ENCODE peak calls at places on chromosomes 7 and 10, in seven cellular contexts. N is WTC11, F is cerebellar cortex, Z is iPS DF 6.9, M is head of caudate nucleus, G is endothelial cell, Y is GM03348. O is an unnamed sample.

GRCh38 chr10:33252794-33253203 is 81.7 kb downstream of the NRP1 start:
- DNase-seq in N (no peak), F (no peak), Z (no peak), M (no peak), G (no peak), Y (peak; percentile 80), O (no peak)

GRCh38 chr7:85602196-85602595 is 415.3 kb upstream of the SEMA3D start:
- DNase-seq in N (no peak), F (no peak), Z (no peak), M (no peak), G (no peak), Y (no peak), O (no peak)

GRCh38 chr10:70745555-70745954 is 39.6 kb downstream of the TBATA start:
- DNase-seq in N (no peak), F (no peak), Z (no peak), M (no peak), G (no peak), Y (no peak), O (no peak)

GRCh38 chr10:99329891-99330674 is 927 bp downstream of the CNNM1 start:
- DNase-seq in N (peak; percentile 42), F (peak; percentile 34), Z (no peak), M (peak; percentile 28), G (peak; percentile 43), Y (peak; percentile 47), O (peak; percentile 52)

GRCh38 chr7:80848841-80849240 is 70.0 kb downstream of the SEMA3C start:
- DNase-seq in N (no peak), F (no peak), Z (no peak), M (no peak), G (no peak), Y (no peak), O (no peak)

GRCh38 chr7:51315393-51316261 is 982 bp downstream of the COBL start:
- DNase-seq in N (peak; percentile 67), F (peak; percentile 43), Z (no peak), M (peak; percentile 59), G (peak; percentile 26), Y (peak; percentile 26), O (no peak)

GRCh38 chr7:64625114-64626082 is 40.5 kb upstream of the ZNF107 start:
- DNase-seq in N (no peak), F (no peak), Z (no peak), M (no peak), G (no peak), Y (peak; percentile 16), O (no peak)

GRCh38 chr7:69893915-69894314 is 295.6 kb downstream of the AUTS2 start:
- DNase-seq in N (no peak), F (no peak), Z (no peak), M (no peak), G (peak; percentile 10), Y (peak; percentile 13), O (no peak)

GRCh38 chr7:46811529-46811928 is 770.4 kb downstream of the TNS3 start:
- DNase-seq in N (no peak), F (no peak), Z (no peak), M (no peak), G (no peak), Y (peak; percentile 91), O (peak; percentile 1)

GRCh38 chr7:2876031-2876862 is 32.1 kb upstream of the GNA12 start:
- DNase-seq in N (no peak), F (no peak), Z (no peak), M (no peak), G (no peak), Y (peak; percentile 67), O (no peak)

GRCh38 chr10:128280271-128280670 is 154.0 kb upstream of the MKI67 start:
- DNase-seq in N (no peak), F (no peak), Z (no peak), M (no peak), G (no peak), Y (no peak), O (no peak)

GRCh38 chr7:12949060-12950045 is 261.9 kb downstream of the ARL4A start:
- DNase-seq in N (no peak), F (no peak), Z (no peak), M (no peak), G (no peak), Y (no peak), O (no peak)

GRCh38 chr7:106614751-106615150 is 46.2 kb downstream of the CCDC71L start:
- DNase-seq in N (no peak), F (no peak), Z (no peak), M (no peak), G (no peak), Y (no peak), O (no peak)

GRCh38 chr10:61750943-61751471 is 88.3 kb downstream of the CABCOCO1 start:
- DNase-seq in N (peak; percentile 79), F (peak; percentile 68), Z (peak; percentile 71), M (peak; percentile 30), G (peak; percentile 73), Y (peak; percentile 74), O (no peak)

GRCh38 chr7:81190997-81191747 is 272.3 kb upstream of the SEMA3C start:
- DNase-seq in N (no peak), F (no peak), Z (no peak), M (no peak), G (no peak), Y (peak; percentile 32), O (no peak)

GRCh38 chr7:108167460-108167859 is 37.3 kb upstream of the LAMB4 start:
- DNase-seq in N (no peak), F (no peak), Z (no peak), M (no peak), G (no peak), Y (peak; percentile 29), O (no peak)

GRCh38 chr10:26689394-26689793 is 8.1 kb upstream of the PDSS1 start:
- DNase-seq in N (no peak), F (no peak), Z (no peak), M (no peak), G (no peak), Y (no peak), O (no peak)

GRCh38 chr7:107879400-107880035 is 11.5 kb upstream of the DLD start:
- DNase-seq in N (no peak), F (peak; percentile 63), Z (no peak), M (no peak), G (peak; percentile 43), Y (peak; percentile 68), O (peak; percentile 60)

GRCh38 chr7:79050592-79050991 is 402.9 kb downstream of the MAGI2 start:
- DNase-seq in N (no peak), F (no peak), Z (no peak), M (no peak), G (no peak), Y (no peak), O (no peak)

GRCh38 chr10:86536294-86536861 is 14.8 kb upstream of the WAPL start:
- DNase-seq in N (peak; percentile 61), F (no peak), Z (no peak), M (no peak), G (no peak), Y (no peak), O (no peak)

GRCh38 chr7:150368098-150368883 is at the start of gene REPIN1:
- DNase-seq in N (peak; percentile 86), F (peak; percentile 81), Z (no peak), M (peak; percentile 92), G (peak; percentile 88), Y (peak; percentile 94), O (peak; percentile 86)

GRCh38 chr10:58733436-58733835 is 220.8 kb downstream of the BICC1 start:
- DNase-seq in N (no peak), F (no peak), Z (no peak), M (no peak), G (no peak), Y (no peak), O (no peak)

GRCh38 chr10:95288273-95288672 is 2.5 kb downstream of the PDLIM1 start:
- DNase-seq in N (no peak), F (no peak), Z (no peak), M (no peak), G (no peak), Y (no peak), O (no peak)

GRCh38 chr7:100540073-100540723 is 1.2 kb downstream of the AGFG2 start:
- DNase-seq in N (no peak), F (no peak), Z (no peak), M (no peak), G (no peak), Y (no peak), O (no peak)

GRCh38 chr10:119197921-119198320 is 9.4 kb upstream of the GRK5 start:
- DNase-seq in N (no peak), F (no peak), Z (no peak), M (no peak), G (no peak), Y (peak; percentile 38), O (no peak)

GRCh38 chr7:72230281-72230680 is 181.9 kb downstream of the CALN1 start:
- DNase-seq in N (no peak), F (no peak), Z (no peak), M (peak; percentile 46), G (no peak), Y (no peak), O (no peak)

GRCh38 chr10:7260912-7261700 is 149.7 kb downstream of the SFMBT2 start:
- DNase-seq in N (no peak), F (no peak), Z (no peak), M (no peak), G (no peak), Y (no peak), O (no peak)

GRCh38 chr7:19079066-19079465 is 38.4 kb downstream of the TWIST1 start:
- DNase-seq in N (no peak), F (no peak), Z (no peak), M (no peak), G (no peak), Y (no peak), O (no peak)

GRCh38 chr10:61000769-61001730 is 57.1 kb upstream of the RHOBTB1 start:
- DNase-seq in N (peak; percentile 66), F (peak; percentile 57), Z (no peak), M (peak; percentile 54), G (peak; percentile 31), Y (peak; percentile 57), O (no peak)